ENCODE peak calls at places on chromosomes 1 and 21, in eight cellular contexts. T is lung, V is T-helper 9 cell, L is GM06990, D is RKO, A is D721Med, M is astrocyte of the spinal cord, X is ovary. Q is an unnamed sample.

GRCh38 chr1:154609398-154610380 is 1.7 kb upstream of the ADAR start:
- DNase-seq in T (no peak), V (peak), L (peak), D (peak), A (no peak), M (no peak), X (no peak), Q (peak)

GRCh38 chr1:16043521-16043920 is at the start of gene CLCNKB:
- DNase-seq in T (no peak), V (no peak), L (no peak), D (no peak), A (no peak), M (no peak), X (no peak), Q (no peak)

GRCh38 chr1:167486090-167486824 is 32.1 kb downstream of the CD247 start:
- DNase-seq in T (no peak), V (no peak), L (no peak), D (no peak), A (no peak), M (no peak), X (no peak), Q (no peak)

GRCh38 chr1:25501235-25502058 is 42.0 kb upstream of the LDLRAP1 start:
- DNase-seq in T (no peak), V (no peak), L (no peak), D (no peak), A (no peak), M (no peak), X (peak), Q (no peak)

GRCh38 chr1:161038523-161039153 is at the start of gene TSTD1:
- DNase-seq in T (peak), V (peak), L (peak), D (peak), A (no peak), M (no peak), X (peak), Q (peak)

GRCh38 chr21:38839683-38840286 is 34.1 kb downstream of the ETS2 start:
- DNase-seq in T (no peak), V (no peak), L (no peak), D (peak), A (no peak), M (peak), X (no peak), Q (no peak)

GRCh38 chr1:165903672-165904071 is 76.3 kb downstream of the UCK2 start:
- DNase-seq in T (no peak), V (no peak), L (no peak), D (no peak), A (no peak), M (peak), X (no peak), Q (no peak)

GRCh38 chr1:31669786-31670582 is 25.3 kb upstream of the PEF1 start:
- DNase-seq in T (peak), V (no peak), L (no peak), D (no peak), A (no peak), M (peak), X (peak), Q (no peak)

GRCh38 chr1:180930687-180931086 is 18.0 kb downstream of the KIAA1614 start:
- DNase-seq in T (no peak), V (no peak), L (no peak), D (no peak), A (no peak), M (no peak), X (no peak), Q (no peak)

GRCh38 chr21:16239659-16240265 is 510.0 kb downstream of the USP25 start:
- DNase-seq in T (no peak), V (no peak), L (no peak), D (no peak), A (no peak), M (no peak), X (no peak), Q (no peak)

GRCh38 chr21:38913120-38913975 is 107.6 kb downstream of the ETS2 start:
- DNase-seq in T (peak), V (no peak), L (peak), D (peak), A (no peak), M (peak), X (peak), Q (no peak)

GRCh38 chr1:94617139-94617805 is 75.7 kb upstream of the F3 start:
- DNase-seq in T (no peak), V (no peak), L (no peak), D (peak), A (no peak), M (peak), X (no peak), Q (no peak)

GRCh38 chr21:32515869-32516268 is 69.5 kb downstream of the TCP10L start:
- DNase-seq in T (no peak), V (no peak), L (no peak), D (no peak), A (no peak), M (peak), X (no peak), Q (no peak)

GRCh38 chr1:230591676-230592075 is 50.6 kb upstream of the COG2 start:
- DNase-seq in T (no peak), V (no peak), L (no peak), D (no peak), A (no peak), M (no peak), X (no peak), Q (no peak)

GRCh38 chr1:166703726-166704220 is 135.5 kb upstream of the POGK start:
- DNase-seq in T (no peak), V (no peak), L (no peak), D (no peak), A (no peak), M (no peak), X (no peak), Q (no peak)

Q was measured in GM12865.